ENCODE peak calls at places on chromosomes 11 and 22, in five cellular contexts. B is cardiac fibroblast, A is B cell, Q is Calu3, D is GM10248. X is an unnamed sample.

GRCh38 chr11:2882681-2883110 is 2.9 kb downstream of the CDKN1C start:
- DNase-seq in A (no peak), Q (no peak), D (no peak), B (no peak), X (no peak)

GRCh38 chr11:66696186-66696585 is 18.5 kb upstream of the RBM4B start:
- DNase-seq in D (no peak), A (no peak), Q (no peak), B (no peak), X (no peak)

GRCh38 chr22:24037851-24038765 is 27.0 kb downstream of the CABIN1 start:
- DNase-seq in A (no peak), D (no peak), Q (no peak), B (no peak), X (no peak)

GRCh38 chr11:125916683-125917337 is 12.5 kb downstream of the DDX25 start:
- DNase-seq in Q (peak), B (no peak), D (no peak), A (no peak), X (no peak)

GRCh38 chr22:21449531-21450319 is 17.5 kb upstream of the TMEM191C start:
- DNase-seq in D (no peak), A (no peak), B (no peak), Q (no peak), X (no peak)

GRCh38 chr22:36884314-36885158 is 23.7 kb downstream of the NCF4 start:
- DNase-seq in A (no peak), Q (no peak), D (no peak), B (peak), X (no peak)

GRCh38 chr11:120956710-120957500 is 67.0 kb upstream of the TBCEL start:
- DNase-seq in D (peak), Q (no peak), A (no peak), B (no peak), X (no peak)

GRCh38 chr22:22410121-22410520 is 98.4 kb downstream of the ZNF280B start:
- DNase-seq in A (peak), Q (no peak), D (no peak), B (peak), X (no peak)

GRCh38 chr11:134139873-134140331 is 71.0 kb downstream of the JAM3 start:
- DNase-seq in A (peak), Q (peak), B (peak), D (peak), X (peak)

GRCh38 chr11:109547356-109548027 is 125.5 kb downstream of the C11orf87 start:
- DNase-seq in B (peak), D (no peak), A (no peak), Q (no peak), X (no peak)

GRCh38 chr11:72470386-72470785 is 36.1 kb upstream of the CLPB start:
- DNase-seq in D (no peak), B (no peak), Q (no peak), A (no peak), X (no peak)

GRCh38 chr22:19766506-19767426 is 6.2 kb downstream of the TBX1 start:
- DNase-seq in D (no peak), Q (peak), A (peak), B (peak), X (peak)

GRCh38 chr11:132125855-132126841 is 755.7 kb downstream of the NTM start:
- DNase-seq in B (peak), A (no peak), Q (no peak), D (peak), X (peak)

GRCh38 chr11:114614127-114614720 is 18.6 kb upstream of the NXPE4 start:
- DNase-seq in D (no peak), A (no peak), Q (no peak), B (no peak), X (no peak)

GRCh38 chr22:30314918-30315317 is 11.8 kb downstream of the TBC1D10A start:
- DNase-seq in Q (no peak), B (no peak), A (no peak), D (peak), X (peak)

GRCh38 chr22:22479999-22480532 is 28.5 kb downstream of the ZNF280B start:
- DNase-seq in D (no peak), B (no peak), Q (no peak), A (no peak), X (no peak)

GRCh38 chr11:1892116-1892515 is 421 bp upstream of the PRR33 start:
- DNase-seq in A (no peak), D (peak), B (no peak), Q (no peak), X (no peak)

GRCh38 chr11:83611616-83612015 is 325.4 kb upstream of the CCDC90B start:
- DNase-seq in A (no peak), Q (no peak), D (no peak), B (no peak), X (no peak)

GRCh38 chr11:387193-387793 is 6.7 kb upstream of the PKP3 start:
- DNase-seq in B (no peak), Q (no peak), A (no peak), D (no peak), X (no peak)
- TF ChIP-seq CTCF in B (no peak), Q (no peak), A (no peak), D (no peak), X (no peak)

DNA sequence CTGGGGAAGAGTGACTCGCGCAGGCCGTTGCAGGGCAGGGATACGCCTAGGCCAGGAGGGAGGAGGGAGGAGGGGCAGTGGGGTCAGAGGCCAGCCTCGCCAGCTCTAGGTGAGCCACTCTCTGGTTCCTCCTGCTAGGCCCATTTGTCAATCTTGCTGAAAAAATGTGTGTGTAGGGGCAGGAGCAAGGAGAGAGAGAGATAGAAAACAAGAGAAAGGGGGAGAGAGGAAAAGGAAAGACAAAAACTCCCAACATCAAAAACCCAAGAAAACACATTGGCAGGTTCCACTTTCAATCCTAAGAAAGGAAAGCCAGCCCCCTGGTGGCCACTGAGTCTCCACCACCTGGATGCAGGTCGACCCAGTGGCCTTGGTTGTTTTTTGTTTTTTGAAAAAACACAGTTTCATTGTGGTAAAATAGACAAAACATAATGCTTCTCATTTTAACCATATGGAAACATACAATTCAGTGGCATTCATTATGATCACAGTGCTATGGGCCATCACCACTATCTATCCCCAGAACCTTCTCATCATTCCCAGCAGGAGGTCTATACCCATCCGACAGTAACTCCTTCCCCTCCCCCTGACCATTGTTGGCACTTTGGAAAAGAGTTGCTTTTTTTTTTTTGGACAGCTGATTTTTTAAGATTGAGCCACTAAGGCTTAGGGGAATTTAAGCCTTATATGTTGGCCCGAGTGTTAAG is 10.9 kb downstream of the OMP start:
- DNase-seq in A (no peak), B (peak), Q (peak), D (peak), X (peak)
- TF ChIP-seq CTCF in A (no peak), B (peak), Q (peak), D (no peak), X (peak)

GRCh38 chr11:18064450-18065048 is 18.5 kb upstream of the TPH1 start:
- DNase-seq in A (no peak), Q (no peak), D (no peak), B (no peak), X (no peak)

GRCh38 chr11:18067372-18067771 is 21.3 kb upstream of the TPH1 start:
- DNase-seq in D (no peak), A (no peak), Q (no peak), B (no peak), X (no peak)

GRCh38 chr11:18064035-18064434 is 18.0 kb upstream of the TPH1 start:
- DNase-seq in D (no peak), Q (no peak), A (no peak), B (no peak), X (no peak)

GRCh38 chr11:18065572-18065971 is 19.5 kb upstream of the TPH1 start:
- DNase-seq in A (no peak), B (no peak), D (no peak), Q (no peak), X (no peak)

DNA sequence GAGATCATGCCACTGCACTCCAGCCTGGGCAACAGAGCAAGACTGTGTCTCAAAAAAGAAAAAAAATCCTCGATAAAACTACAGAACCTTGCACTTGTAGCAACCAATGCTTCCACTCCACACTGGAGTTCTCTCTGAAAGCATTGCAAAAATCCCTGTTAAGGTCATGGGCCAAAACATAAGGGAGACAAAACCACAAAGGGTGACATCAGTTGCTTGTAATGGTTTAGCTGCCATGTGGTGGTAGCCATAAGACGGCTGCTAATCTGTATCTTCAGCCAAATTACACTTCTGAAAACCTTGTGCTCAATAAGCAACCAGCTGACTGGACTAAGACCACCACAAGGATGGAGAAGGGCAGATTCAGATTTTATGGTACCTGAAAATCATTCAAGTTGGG is 20.6 kb upstream of the TPH1 start:
- DNase-seq in D (no peak), A (no peak), B (no peak), Q (no peak), X (no peak)
- TF ChIP-seq CTCF in D (no peak), A (no peak), B (no peak), Q (no peak), X (no peak)

DNA sequence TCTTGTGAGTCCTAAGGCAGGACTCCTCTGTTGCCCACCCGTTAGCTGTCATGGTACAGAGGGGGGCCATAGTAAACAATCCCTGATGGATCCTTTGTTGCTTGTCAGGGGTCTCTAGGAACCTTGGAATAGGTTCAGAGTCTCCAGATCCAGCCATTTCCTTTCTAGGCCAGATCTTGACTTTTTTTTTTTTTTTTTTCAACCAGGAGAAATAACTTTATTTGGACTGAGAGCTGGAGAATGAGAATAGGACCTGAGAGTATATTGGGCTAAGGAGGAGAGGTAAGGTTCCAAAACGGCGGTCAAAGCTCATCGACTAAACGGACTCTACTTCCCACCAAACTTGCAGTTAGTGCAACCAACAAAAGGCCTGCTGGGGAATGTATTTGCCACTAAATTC is 7.7 kb downstream of the CEP164 start:
- DNase-seq in A (no peak), Q (no peak), D (no peak), B (no peak), X (no peak)
- TF ChIP-seq CTCF in A (no peak), Q (no peak), D (no peak), B (no peak), X (no peak)

DNA sequence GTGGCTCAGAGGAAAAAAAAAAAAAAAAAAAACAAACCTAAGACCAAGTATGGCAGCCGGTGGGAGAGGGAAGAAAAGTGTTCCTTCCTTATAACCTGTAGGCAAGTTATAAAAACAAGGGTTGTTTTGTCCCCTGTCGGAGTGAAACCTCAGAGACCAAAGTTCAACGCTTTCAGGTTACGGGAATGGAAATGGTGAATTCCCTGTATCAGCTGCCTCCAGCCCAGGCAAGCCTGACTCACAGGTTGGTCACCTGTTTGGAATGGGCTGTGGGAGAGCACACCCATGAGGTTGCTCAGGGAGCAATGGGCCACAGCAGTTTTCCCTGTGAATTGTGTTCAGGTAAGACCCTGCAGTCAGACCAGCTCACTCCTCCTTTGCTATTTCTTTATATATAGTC is 138.9 kb downstream of the ETS1 start:
- DNase-seq in Q (peak), D (no peak), A (no peak), B (peak), X (no peak)
- TF ChIP-seq CTCF in Q (no peak), D (no peak), A (no peak), B (no peak), X (no peak)

GRCh38 chr22:38467904-38468760 is at the start of gene KDELR3:
- DNase-seq in Q (peak), A (peak), D (peak), B (peak), X (peak)
- TF ChIP-seq CTCF in Q (peak), A (no peak), D (no peak), B (peak), X (no peak)

DNA sequence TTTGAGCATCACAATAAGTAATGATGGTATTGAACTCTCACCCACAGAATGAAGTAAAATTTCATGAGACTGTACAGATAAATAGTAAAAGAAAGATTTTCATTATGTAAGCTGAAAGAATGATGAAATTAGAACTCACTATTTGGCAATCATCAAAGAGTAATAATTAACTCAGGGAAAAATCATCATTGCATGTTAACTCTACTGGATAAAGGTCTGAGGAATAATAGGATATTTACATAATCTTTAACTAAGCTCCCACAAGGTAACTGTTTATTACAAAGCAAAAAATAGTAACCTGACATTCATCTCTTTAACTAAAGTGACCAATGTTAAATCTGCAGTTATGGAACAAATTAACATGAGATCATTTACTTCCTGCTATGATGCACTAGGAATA is 739.9 kb downstream of the FAM181B start:
- DNase-seq in B (no peak), D (no peak), Q (no peak), A (no peak), X (no peak)
- TF ChIP-seq CTCF in B (no peak), D (no peak), Q (no peak), A (no peak), X (no peak)

GRCh38 chr11:30414283-30414682 is 91.4 kb downstream of the ARL14EP start:
- DNase-seq in Q (no peak), A (no peak), B (no peak), D (no peak), X (no peak)
- TF ChIP-seq CTCF in Q (no peak), A (no peak), B (no peak), D (no peak), X (no peak)

X was measured in GM20000.